ENCODE peak calls at places on chromosomes 12 and 14, in six cellular contexts. K is Peyer's patch, R is H1, F is lung, Z is cardiac muscle cell, I is right atrium auricular region. S is an unnamed sample.

GRCh38 chr12:122216445-122216844 is 9.4 kb downstream of the DIABLO start:
- DNase-seq in Z (no peak), R (no peak), F (no peak), I (no peak), K (no peak), S (no peak)

GRCh38 chr12:50246159-50246865 is 37.0 kb downstream of the LIMA1 start:
- DNase-seq in K (no peak), Z (no peak), F (no peak), I (no peak), R (no peak), S (no peak)

GRCh38 chr12:16449459-16449858 is 102.0 kb downstream of the MGST1 start:
- DNase-seq in R (no peak), I (no peak), K (no peak), Z (no peak), F (no peak), S (no peak)

GRCh38 chr12:52419656-52420055 is 13.5 kb upstream of the KRT82 start:
- DNase-seq in Z (no peak), R (no peak), I (no peak), F (no peak), K (no peak), S (no peak)

GRCh38 chr12:63944586-63945228 is 100.2 kb downstream of the SRGAP1 start:
- DNase-seq in F (no peak), I (no peak), K (no peak), Z (no peak), R (no peak), S (no peak)

GRCh38 chr12:4114986-4115385 is 158.6 kb upstream of the CCND2 start:
- DNase-seq in K (no peak), I (no peak), R (no peak), Z (no peak), F (no peak), S (no peak)

GRCh38 chr12:99810718-99811593 is 163.4 kb downstream of the GARIN6 start:
- DNase-seq in Z (no peak), R (no peak), I (no peak), F (no peak), K (no peak), S (peak)

GRCh38 chr12:98741229-98741614 is 96.1 kb downstream of the APAF1 start:
- DNase-seq in K (no peak), I (no peak), F (no peak), R (no peak), Z (no peak), S (no peak)

GRCh38 chr12:124391340-124392261 is 96.7 kb downstream of the RFLNA start:
- DNase-seq in Z (no peak), R (no peak), I (peak), F (peak), K (peak), S (peak)

GRCh38 chr14:101082036-101082435 is 178.5 kb upstream of the RTL1 start:
- DNase-seq in F (peak), K (peak), R (no peak), I (peak), Z (no peak), S (no peak)

GRCh38 chr14:58796636-58797429 is 159.1 kb downstream of the DACT1 start:
- DNase-seq in F (peak), I (no peak), R (no peak), Z (peak), K (no peak), S (no peak)

GRCh38 chr12:46372852-46373302 is 304 bp upstream of the SLC38A2 start:
- DNase-seq in F (no peak), R (no peak), K (no peak), Z (no peak), I (no peak), S (no peak)

GRCh38 chr12:114770323-114770722 is 86.3 kb upstream of the TBX3 start:
- DNase-seq in R (no peak), K (no peak), Z (no peak), I (no peak), F (no peak), S (no peak)

GRCh38 chr14:77268989-77269595 is 1.9 kb downstream of the NGB start:
- DNase-seq in Z (no peak), I (no peak), F (no peak), K (no peak), R (no peak), S (peak)

DNA sequence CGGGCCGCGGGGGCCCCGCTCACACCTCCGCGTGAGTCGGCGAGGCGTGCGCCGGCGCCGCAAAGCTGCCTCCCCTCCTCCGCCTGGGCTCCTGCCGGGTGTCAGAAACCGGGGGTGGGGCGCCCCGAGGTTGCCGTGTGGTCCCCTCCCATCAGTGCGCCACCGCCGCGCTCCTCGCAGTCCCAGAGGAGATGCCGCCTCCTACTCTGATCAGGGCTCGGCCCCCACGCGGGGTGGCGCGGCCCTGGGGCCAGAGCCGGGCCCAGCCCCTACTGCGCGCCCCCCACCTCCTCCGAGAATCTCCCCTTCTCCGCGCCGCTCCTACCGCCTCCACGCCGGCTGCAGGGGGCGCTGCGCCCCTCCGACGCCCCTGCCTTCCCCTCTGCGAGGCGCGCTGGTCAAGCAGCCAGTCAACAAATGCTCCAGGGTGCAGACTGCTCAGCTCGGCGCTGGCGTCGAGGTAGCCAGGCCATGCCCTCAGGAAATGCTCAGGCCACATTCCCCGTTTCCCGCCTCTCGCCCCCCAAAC is 467 bp upstream of the JAG2 start:
- DNase-seq in I (no peak), R (no peak), Z (peak), F (no peak), K (no peak), S (no peak)
- H3K27ac ChIP-seq in I (peak), R (no peak), Z (no peak), F (no peak), K (no peak), S (no peak)

GRCh38 chr12:1115471-1116242 is 124.6 kb downstream of the ERC1 start:
- DNase-seq in F (no peak), R (no peak), I (no peak), K (no peak), Z (peak), S (no peak)

GRCh38 chr12:1117371-1117770 is 126.3 kb downstream of the ERC1 start:
- DNase-seq in R (no peak), I (no peak), Z (no peak), K (no peak), F (no peak), S (no peak)

GRCh38 chr12:1122803-1123202 is 131.8 kb downstream of the ERC1 start:
- DNase-seq in I (no peak), F (no peak), R (no peak), Z (peak), K (no peak), S (no peak)

GRCh38 chr12:1117970-1118563 is 127.0 kb downstream of the ERC1 start:
- DNase-seq in R (no peak), I (peak), K (peak), Z (peak), F (peak), S (peak)
- TF ChIP-seq CTCF in R (peak), I (peak), K (peak), Z (peak), F (peak), S (peak)

GRCh38 chr14:51547260-51547659 is 104.5 kb upstream of the FRMD6 start:
- DNase-seq in Z (peak), I (peak), F (no peak), K (no peak), R (no peak), S (no peak)
- H3K27ac ChIP-seq in Z (peak), I (peak), F (no peak), K (no peak), R (no peak), S (no peak)

GRCh38 chr14:62185078-62185477 is 422.9 kb downstream of the SNAPC1 start:
- DNase-seq in R (no peak), K (no peak), I (no peak), Z (no peak), F (no peak), S (no peak)
- TF ChIP-seq CTCF in R (no peak), K (no peak), I (no peak), Z (no peak), F (no peak), S (no peak)